ENCODE peak calls at places on chromosome 12, in six cellular contexts. K is A549, P is IMR-90, D is H1, F is transverse colon, R is sigmoid colon. Y is an unnamed sample.

GRCh38 chr12:93825501-93825888 is 148.3 kb downstream of the CRADD start:
- DNase-seq in K (no peak), P (no peak), D (no peak), F (no peak), R (no peak), Y (no peak)

GRCh38 chr12:607541-608001 is 55.7 kb downstream of the NINJ2 start:
- DNase-seq in K (no peak), P (no peak), D (no peak), F (no peak), R (no peak), Y (peak)

GRCh38 chr12:53219116-53219955 is 12.3 kb upstream of the ITGB7 start:
- DNase-seq in K (peak), P (peak), D (no peak), F (no peak), R (no peak), Y (peak)

GRCh38 chr12:47817272-47818006 is 2.3 kb downstream of the HDAC7 start:
- DNase-seq in K (no peak), P (no peak), D (no peak), F (no peak), R (peak), Y (peak)

GRCh38 chr12:92602476-92602875 is 100.3 kb upstream of the PLEKHG7 start:
- DNase-seq in K (peak), P (peak), D (no peak), F (no peak), R (no peak), Y (no peak)

GRCh38 chr12:121916719-121917118 is 1.7 kb upstream of the CFAP251 start:
- DNase-seq in K (peak), P (peak), D (no peak), F (no peak), R (no peak), Y (peak)

GRCh38 chr12:67663121-67663520 is 14.6 kb downstream of the DYRK2 start:
- DNase-seq in K (no peak), P (peak), D (no peak), F (no peak), R (no peak), Y (no peak)

GRCh38 chr12:24948452-24948815 is 467 bp downstream of the BCAT1 start:
- DNase-seq in K (peak), P (peak), D (peak), F (no peak), R (no peak), Y (no peak)

GRCh38 chr12:41552507-41553047 is 364.5 kb downstream of the PDZRN4 start:
- DNase-seq in K (no peak), P (no peak), D (no peak), F (no peak), R (no peak), Y (no peak)

GRCh38 chr12:78290606-78291345 is 460.1 kb downstream of the NAV3 start:
- DNase-seq in K (peak), P (peak), D (no peak), F (no peak), R (no peak), Y (no peak)

GRCh38 chr12:89709994-89710872 is 1.6 kb upstream of the ATP2B1 start:
- DNase-seq in K (no peak), P (peak), D (peak), F (peak), R (peak), Y (no peak)

GRCh38 chr12:108730337-108731104 is 797 bp downstream of the CORO1C start:
- DNase-seq in K (peak), P (peak), D (peak), F (peak), R (peak), Y (peak)

GRCh38 chr12:105493091-105493615 is 162.7 kb downstream of the C12orf75 start:
- DNase-seq in K (no peak), P (no peak), D (no peak), F (no peak), R (no peak), Y (no peak)

GRCh38 chr12:12606793-12607589 is 4.7 kb upstream of the CREBL2 start:
- DNase-seq in K (peak), P (peak), D (no peak), F (no peak), R (no peak), Y (no peak)

GRCh38 chr12:54392485-54393349 is 8.2 kb upstream of the ZNF385A start:
- DNase-seq in K (no peak), P (no peak), D (no peak), F (no peak), R (no peak), Y (no peak)

DNA sequence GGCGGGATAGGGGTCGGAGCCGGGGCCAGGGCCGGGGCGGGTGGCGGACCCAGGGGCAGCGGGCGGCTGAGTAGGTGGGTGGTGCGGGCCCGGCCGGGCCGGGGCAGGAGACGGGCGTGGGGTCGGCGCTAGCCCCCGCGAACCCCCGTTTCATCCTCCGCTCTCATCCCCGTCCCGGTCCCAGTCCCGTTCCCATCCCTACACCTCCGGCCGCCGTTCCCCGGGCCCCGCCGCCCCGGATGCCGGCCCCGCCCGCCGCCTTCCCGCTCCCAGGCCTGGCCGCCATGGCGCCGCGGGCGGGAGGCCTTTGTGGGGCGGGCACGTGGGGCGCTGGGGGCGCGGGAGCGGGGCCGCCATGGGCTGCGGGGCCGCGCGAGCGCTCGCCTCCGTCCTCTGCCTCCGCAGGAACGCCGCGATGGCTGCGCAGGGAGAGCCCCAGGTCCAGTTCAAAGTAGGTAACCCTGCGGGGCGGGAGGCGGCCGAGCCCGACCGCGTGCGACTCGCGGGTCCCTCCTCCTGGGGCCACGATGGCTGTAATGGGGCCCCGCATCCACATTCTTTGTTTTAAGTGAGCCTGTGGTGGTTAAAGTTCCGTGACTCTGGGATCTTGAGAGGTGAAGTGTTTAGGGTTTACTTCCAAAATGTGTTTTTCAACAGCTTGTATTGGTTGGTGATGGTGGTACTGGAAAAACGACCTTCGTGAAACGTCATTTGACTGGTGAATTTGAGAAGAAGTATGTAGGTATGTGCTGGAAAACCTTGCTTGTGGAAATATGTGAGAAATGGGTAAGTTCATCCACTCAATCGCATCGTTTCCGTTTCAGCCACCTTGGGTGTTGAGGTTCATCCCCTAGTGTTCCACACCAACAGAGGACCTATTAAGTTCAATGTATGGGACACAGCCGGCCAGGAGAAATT is 572 bp downstream of the RAN start:
- DNase-seq in K (peak), P (no peak), D (no peak), F (peak), R (peak), Y (peak)
- H3K4me3 ChIP-seq in K (peak), P (peak), D (peak), F (peak), R (peak), Y (peak)

DNA sequence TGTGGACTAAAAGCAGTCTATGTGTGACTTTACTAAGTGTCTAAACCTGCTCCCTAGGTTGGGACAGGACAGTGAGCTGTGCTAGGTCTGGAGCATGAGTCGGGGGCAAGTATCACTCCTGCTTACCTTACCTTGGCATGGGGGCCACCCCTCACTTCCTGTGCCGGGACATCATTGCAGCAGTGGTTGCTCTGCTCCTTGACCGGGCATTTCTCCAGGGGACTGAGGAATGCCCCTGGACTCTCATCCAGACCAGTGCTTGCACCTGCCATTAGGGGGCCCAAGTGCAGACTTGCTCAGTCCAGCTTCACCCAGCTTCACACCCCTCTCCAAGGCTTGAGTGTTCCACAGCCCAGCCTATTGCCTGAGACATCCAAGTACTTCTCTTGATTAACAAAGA is 84.7 kb upstream of the NELL2 start:
- DNase-seq in K (peak), P (no peak), D (peak), F (no peak), R (no peak), Y (no peak)
- TF ChIP-seq CTCF in K (no peak), P (no peak), D (peak), F (no peak), R (no peak), Y (no peak)

GRCh38 chr12:52006726-52007157 is at the start of gene TAMALIN:
- DNase-seq in K (no peak), P (peak), D (no peak), F (peak), R (peak), Y (peak)
- TF ChIP-seq POLR2A in K (no peak), P (peak), D (no peak), F (peak), R (no peak), Y (peak)

DNA sequence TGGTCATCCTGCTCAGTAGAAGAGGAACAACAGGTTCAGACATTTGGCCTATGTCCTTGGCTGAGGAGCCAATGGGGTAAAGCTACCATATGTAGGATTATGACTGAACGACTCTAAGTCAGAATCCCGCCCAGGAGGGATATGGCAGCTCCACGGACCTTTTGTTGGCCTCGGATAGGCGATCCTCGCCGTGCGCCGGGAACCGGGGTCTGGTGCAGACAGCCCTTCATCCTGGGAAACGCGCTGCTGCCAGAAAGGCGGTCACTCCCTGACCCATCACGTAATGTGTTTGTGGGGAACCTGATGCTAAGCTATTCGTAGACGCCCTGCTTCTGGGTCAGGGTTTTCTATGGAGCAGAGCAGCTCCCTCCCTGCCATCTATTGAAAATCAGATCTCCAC is 178.9 kb upstream of the ALG10B start:
- DNase-seq in K (no peak), P (no peak), D (no peak), F (no peak), R (no peak), Y (no peak)
- H3K4me3 ChIP-seq in K (no peak), P (no peak), D (no peak), F (no peak), R (no peak), Y (no peak)

GRCh38 chr12:14264316-14264715 is 101.2 kb upstream of the ATF7IP start:
- DNase-seq in K (no peak), P (peak), D (no peak), F (no peak), R (no peak), Y (no peak)
- TF ChIP-seq CTCF in K (no peak), P (no peak), D (no peak), F (no peak), R (no peak), Y (no peak)

GRCh38 chr12:3097836-3098235 is 20.7 kb downstream of the TSPAN9 start:
- DNase-seq in K (no peak), P (no peak), D (no peak), F (no peak), R (no peak), Y (no peak)
- TF ChIP-seq POLR2A in K (no peak), P (no peak), D (no peak), F (no peak), R (no peak), Y (no peak)

GRCh38 chr12:111706145-111706544 is 20.3 kb downstream of the ACAD10 start:
- DNase-seq in K (no peak), P (no peak), D (no peak), F (no peak), R (no peak), Y (no peak)
- H3K4me3 ChIP-seq in K (no peak), P (no peak), D (no peak), F (no peak), R (no peak), Y (no peak)

GRCh38 chr12:39671898-39672875 is 52.6 kb upstream of the ABCD2 start:
- DNase-seq in K (no peak), P (no peak), D (no peak), F (no peak), R (no peak), Y (no peak)

GRCh38 chr12:39672976-39673375 is 53.4 kb upstream of the ABCD2 start:
- DNase-seq in K (no peak), P (no peak), D (no peak), F (no peak), R (no peak), Y (no peak)

GRCh38 chr12:39675263-39675662 is 55.7 kb upstream of the ABCD2 start:
- DNase-seq in K (peak), P (no peak), D (no peak), F (no peak), R (no peak), Y (no peak)
- TF ChIP-seq CTCF in K (no peak), P (no peak), D (peak), F (no peak), R (no peak), Y (no peak)

DNA sequence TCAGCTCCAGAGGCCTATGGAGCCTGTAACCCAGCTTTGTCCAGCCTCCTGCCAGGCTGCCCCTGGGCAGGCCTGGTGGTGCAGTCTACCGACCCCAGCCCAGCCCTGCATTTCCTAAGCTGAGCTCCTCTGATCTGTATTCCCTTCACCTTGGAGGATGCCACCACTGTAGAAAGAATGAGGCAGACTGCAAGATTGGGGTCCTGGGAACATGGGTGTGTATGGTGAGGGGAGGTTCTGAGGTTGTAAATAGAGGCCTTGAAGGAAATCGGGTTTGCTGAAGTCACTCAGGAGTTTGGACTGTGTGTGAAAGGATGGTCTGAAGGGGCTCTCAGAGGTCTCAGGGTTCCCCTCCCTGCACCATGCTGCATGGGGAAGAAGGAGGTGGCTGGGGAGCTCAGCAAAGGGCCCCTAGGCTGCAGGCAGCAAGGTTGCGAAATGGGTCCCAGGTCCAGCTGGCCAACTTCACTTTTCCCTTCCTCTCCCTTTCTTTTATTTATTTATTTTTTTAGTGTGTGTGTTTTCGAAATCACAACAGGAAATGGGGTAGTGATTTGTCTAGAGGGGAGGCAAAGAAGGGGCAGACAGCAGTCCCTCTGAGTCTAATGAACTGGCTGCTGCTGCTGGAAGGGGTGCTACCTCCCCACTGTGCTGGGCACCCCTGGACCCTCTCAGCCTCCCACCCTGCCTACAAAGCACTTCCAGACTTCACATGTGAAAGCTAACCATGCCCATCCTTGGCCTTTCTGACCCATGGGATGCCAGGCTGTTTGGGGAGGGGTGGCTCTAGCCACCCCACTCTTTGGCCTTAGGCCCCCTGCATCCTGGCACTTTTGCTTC is 1.3 kb upstream of the LRP1-AS start:
- DNase-seq in K (no peak), P (peak), D (no peak), F (peak), R (peak), Y (peak)
- TF ChIP-seq POLR2A in K (no peak), P (no peak), D (no peak), F (no peak), R (no peak), Y (no peak)

GRCh38 chr12:65894127-65894526 is 69.8 kb downstream of the HMGA2 start:
- DNase-seq in K (no peak), P (peak), D (no peak), F (no peak), R (no peak), Y (no peak)

GRCh38 chr12:65896743-65897142 is 72.5 kb downstream of the HMGA2 start:
- DNase-seq in K (no peak), P (no peak), D (no peak), F (no peak), R (no peak), Y (no peak)

GRCh38 chr12:65895759-65896656 is 71.7 kb downstream of the HMGA2 start:
- DNase-seq in K (peak), P (no peak), D (no peak), F (no peak), R (no peak), Y (no peak)

GRCh38 chr12:65894624-65895023 is 70.3 kb downstream of the HMGA2 start:
- DNase-seq in K (no peak), P (no peak), D (no peak), F (no peak), R (no peak), Y (no peak)

DNA sequence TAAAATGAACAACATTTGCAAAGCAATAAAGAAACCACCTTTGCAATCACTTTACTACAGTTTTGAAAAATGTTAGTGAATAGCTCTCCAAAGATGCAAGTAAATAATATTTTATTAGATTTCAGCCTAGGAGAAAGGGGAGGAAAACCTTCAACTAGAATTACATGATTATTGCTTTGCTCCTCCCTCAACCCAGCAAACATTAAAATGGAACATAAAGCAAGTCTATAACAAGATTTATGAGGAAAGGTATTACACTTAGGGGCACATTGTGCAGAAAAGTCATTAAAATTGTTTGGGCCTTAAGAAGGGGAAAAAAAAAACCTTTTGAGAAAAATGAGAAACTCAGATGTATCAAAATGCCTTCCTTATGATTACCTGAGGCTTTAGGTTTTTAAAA is 70.7 kb downstream of the HMGA2 start:
- DNase-seq in K (no peak), P (no peak), D (no peak), F (no peak), R (no peak), Y (no peak)
- H3K4me3 ChIP-seq in K (no peak), P (no peak), D (no peak), F (no peak), R (no peak), Y (no peak)